ENCODE peak calls at places on chromosomes 13 and 19, in four cellular contexts. One of them, this sample, is unnamed.

GRCh38 chr19:57773488-57773887 is 4.0 kb downstream of the ZNF586 start:
- DNase-seq in upper lobe of left lung: no peak
- DNase-seq in heart left ventricle: no peak
- DNase-seq in CD4-positive, CD25-positive, alpha-beta regulatory T cell: no peak
- DNase-seq in this sample: no peak

GRCh38 chr19:13033244-13033643 is 38.0 kb downstream of the NFIX start:
- DNase-seq in upper lobe of left lung: no peak
- DNase-seq in heart left ventricle: peak; percentile 13
- DNase-seq in CD4-positive, CD25-positive, alpha-beta regulatory T cell: no peak
- DNase-seq in this sample: no peak

GRCh38 chr19:21148681-21149080 is 6.8 kb downstream of the ZNF431 start:
- DNase-seq in heart left ventricle: no peak
- DNase-seq in upper lobe of left lung: no peak
- DNase-seq in CD4-positive, CD25-positive, alpha-beta regulatory T cell: no peak
- DNase-seq in this sample: no peak

GRCh38 chr13:43816401-43816889 is 29.7 kb upstream of the ENOX1 start:
- DNase-seq in CD4-positive, CD25-positive, alpha-beta regulatory T cell: no peak
- DNase-seq in heart left ventricle: no peak
- DNase-seq in upper lobe of left lung: no peak
- DNase-seq in this sample: no peak

GRCh38 chr19:41606215-41606837 is 20.5 kb downstream of the CEACAM4 start:
- DNase-seq in CD4-positive, CD25-positive, alpha-beta regulatory T cell: no peak
- DNase-seq in heart left ventricle: no peak
- DNase-seq in upper lobe of left lung: no peak
- DNase-seq in this sample: no peak

GRCh38 chr19:3358919-3359849 is 7.2 kb upstream of the NFIC start:
- DNase-seq in heart left ventricle: peak; percentile 82
- DNase-seq in upper lobe of left lung: peak; percentile 57
- DNase-seq in CD4-positive, CD25-positive, alpha-beta regulatory T cell: peak; percentile 60
- DNase-seq in this sample: peak; percentile 63

GRCh38 chr19:12655546-12655945 is 11.0 kb downstream of the MAN2B1 start:
- DNase-seq in CD4-positive, CD25-positive, alpha-beta regulatory T cell: no peak
- DNase-seq in upper lobe of left lung: no peak
- DNase-seq in heart left ventricle: no peak
- DNase-seq in this sample: no peak

GRCh38 chr19:41934849-41935374 is 6.7 kb upstream of the ERFL start:
- DNase-seq in heart left ventricle: peak; percentile 71
- DNase-seq in CD4-positive, CD25-positive, alpha-beta regulatory T cell: peak; percentile 64
- DNase-seq in upper lobe of left lung: peak; percentile 66
- DNase-seq in this sample: no peak

GRCh38 chr19:2428027-2428690 is 773 bp upstream of the TIMM13 start:
- DNase-seq in upper lobe of left lung: no peak
- DNase-seq in CD4-positive, CD25-positive, alpha-beta regulatory T cell: no peak
- DNase-seq in heart left ventricle: peak; percentile 65
- DNase-seq in this sample: no peak

GRCh38 chr13:97413694-97414093 is 20.3 kb upstream of the RAP2A start:
- DNase-seq in CD4-positive, CD25-positive, alpha-beta regulatory T cell: no peak
- DNase-seq in heart left ventricle: no peak
- DNase-seq in upper lobe of left lung: no peak
- DNase-seq in this sample: no peak

GRCh38 chr13:38348890-38349289 is 761 bp upstream of the UFM1 start:
- DNase-seq in upper lobe of left lung: no peak
- DNase-seq in CD4-positive, CD25-positive, alpha-beta regulatory T cell: no peak
- DNase-seq in heart left ventricle: no peak
- DNase-seq in this sample: no peak

GRCh38 chr19:54316746-54317107 is 3.8 kb upstream of the LILRA5 start:
- DNase-seq in upper lobe of left lung: peak; percentile 78
- DNase-seq in heart left ventricle: no peak
- DNase-seq in CD4-positive, CD25-positive, alpha-beta regulatory T cell: no peak
- DNase-seq in this sample: no peak

GRCh38 chr13:80363890-80364503 is 23.1 kb upstream of the SPRY2 start:
- DNase-seq in CD4-positive, CD25-positive, alpha-beta regulatory T cell: no peak
- DNase-seq in heart left ventricle: no peak
- DNase-seq in upper lobe of left lung: no peak
- DNase-seq in this sample: no peak

GRCh38 chr13:76646946-76647345 is 239.3 kb downstream of the KCTD12 start:
- DNase-seq in heart left ventricle: no peak
- DNase-seq in CD4-positive, CD25-positive, alpha-beta regulatory T cell: no peak
- DNase-seq in upper lobe of left lung: no peak
- DNase-seq in this sample: no peak

GRCh38 chr13:75399168-75399878 is 82.6 kb downstream of the TBC1D4 start:
- DNase-seq in CD4-positive, CD25-positive, alpha-beta regulatory T cell: no peak
- DNase-seq in heart left ventricle: no peak
- DNase-seq in upper lobe of left lung: no peak
- DNase-seq in this sample: no peak

GRCh38 chr19:41870401-41870873 is 6.6 kb upstream of the CD79A start:
- DNase-seq in CD4-positive, CD25-positive, alpha-beta regulatory T cell: no peak
- DNase-seq in heart left ventricle: no peak
- DNase-seq in upper lobe of left lung: no peak
- DNase-seq in this sample: no peak

GRCh38 chr19:12749938-12750521 is 1.6 kb upstream of the BEST2 start:
- DNase-seq in heart left ventricle: no peak
- DNase-seq in upper lobe of left lung: no peak
- DNase-seq in CD4-positive, CD25-positive, alpha-beta regulatory T cell: no peak
- DNase-seq in this sample: no peak

GRCh38 chr19:14519860-14520407 is 1.7 kb upstream of the DNAJB1 start:
- DNase-seq in heart left ventricle: no peak
- DNase-seq in CD4-positive, CD25-positive, alpha-beta regulatory T cell: no peak
- DNase-seq in upper lobe of left lung: peak; percentile 48
- DNase-seq in this sample: no peak

GRCh38 chr13:102983496-102983895 is 82.7 kb downstream of the SLC10A2 start:
- DNase-seq in heart left ventricle: no peak
- DNase-seq in upper lobe of left lung: no peak
- DNase-seq in CD4-positive, CD25-positive, alpha-beta regulatory T cell: no peak
- DNase-seq in this sample: no peak

GRCh38 chr19:13127051-13127450 is 9.0 kb downstream of the NACC1 start:
- DNase-seq in CD4-positive, CD25-positive, alpha-beta regulatory T cell: no peak
- DNase-seq in heart left ventricle: no peak
- DNase-seq in upper lobe of left lung: no peak
- DNase-seq in this sample: no peak

GRCh38 chr19:14434543-14435319 is 1.6 kb downstream of the PKN1 start:
- DNase-seq in heart left ventricle: peak; percentile 77
- DNase-seq in upper lobe of left lung: peak; percentile 78
- DNase-seq in CD4-positive, CD25-positive, alpha-beta regulatory T cell: no peak
- DNase-seq in this sample: peak; percentile 81

GRCh38 chr13:99442273-99442895 is 58.9 kb upstream of the TM9SF2 start:
- DNase-seq in heart left ventricle: no peak
- DNase-seq in upper lobe of left lung: no peak
- DNase-seq in CD4-positive, CD25-positive, alpha-beta regulatory T cell: peak; percentile 53
- DNase-seq in this sample: no peak

GRCh38 chr19:48501961-48502719 is 9.5 kb downstream of the LMTK3 start:
- DNase-seq in CD4-positive, CD25-positive, alpha-beta regulatory T cell: peak; percentile 67
- DNase-seq in heart left ventricle: no peak
- DNase-seq in upper lobe of left lung: peak; percentile 97
- DNase-seq in this sample: no peak

GRCh38 chr19:8245869-8246835 is 37.0 kb downstream of the CERS4 start:
- DNase-seq in heart left ventricle: no peak
- DNase-seq in CD4-positive, CD25-positive, alpha-beta regulatory T cell: no peak
- DNase-seq in upper lobe of left lung: no peak
- DNase-seq in this sample: no peak

GRCh38 chr13:114212096-114212495 is 22.6 kb upstream of the CDC16 start:
- DNase-seq in heart left ventricle: no peak
- DNase-seq in CD4-positive, CD25-positive, alpha-beta regulatory T cell: no peak
- DNase-seq in upper lobe of left lung: no peak
- DNase-seq in this sample: no peak

GRCh38 chr13:99916366-99917103 is 55.0 kb downstream of the ZIC5 start:
- DNase-seq in CD4-positive, CD25-positive, alpha-beta regulatory T cell: no peak
- DNase-seq in heart left ventricle: no peak
- DNase-seq in upper lobe of left lung: no peak
- DNase-seq in this sample: no peak

GRCh38 chr13:24228852-24229458 is 68.4 kb downstream of the SPATA13 start:
- DNase-seq in upper lobe of left lung: no peak
- DNase-seq in heart left ventricle: no peak
- DNase-seq in CD4-positive, CD25-positive, alpha-beta regulatory T cell: no peak
- DNase-seq in this sample: no peak

GRCh38 chr13:107721436-107721835 is 493.9 kb downstream of the LIG4 start:
- DNase-seq in upper lobe of left lung: no peak
- DNase-seq in CD4-positive, CD25-positive, alpha-beta regulatory T cell: no peak
- DNase-seq in heart left ventricle: no peak
- DNase-seq in this sample: no peak

GRCh38 chr13:29081036-29081435 is 260.9 kb downstream of the MTUS2 start:
- DNase-seq in CD4-positive, CD25-positive, alpha-beta regulatory T cell: no peak
- DNase-seq in heart left ventricle: no peak
- DNase-seq in upper lobe of left lung: no peak
- DNase-seq in this sample: no peak

GRCh38 chr13:80339841-80340642 is 884 bp downstream of the SPRY2 start:
- DNase-seq in upper lobe of left lung: peak; percentile 54
- DNase-seq in heart left ventricle: peak; percentile 68
- DNase-seq in CD4-positive, CD25-positive, alpha-beta regulatory T cell: no peak
- DNase-seq in this sample: peak; percentile 76

GRCh38 chr13:110376120-110376519 is 69.0 kb downstream of the COL4A2 start:
- DNase-seq in upper lobe of left lung: no peak
- DNase-seq in CD4-positive, CD25-positive, alpha-beta regulatory T cell: no peak
- DNase-seq in heart left ventricle: no peak
- DNase-seq in this sample: no peak

GRCh38 chr13:113879506-113880360 is 15.9 kb upstream of the GAS6 start:
- DNase-seq in upper lobe of left lung: no peak
- DNase-seq in heart left ventricle: no peak
- DNase-seq in CD4-positive, CD25-positive, alpha-beta regulatory T cell: no peak
- DNase-seq in this sample: no peak

GRCh38 chr13:32225494-32225931 is 89.7 kb downstream of the ZAR1L start:
- DNase-seq in CD4-positive, CD25-positive, alpha-beta regulatory T cell: no peak
- DNase-seq in heart left ventricle: no peak
- DNase-seq in upper lobe of left lung: no peak
- DNase-seq in this sample: no peak

GRCh38 chr13:52599037-52599852 is 43.0 kb upstream of the HNRNPA1L2 start:
- DNase-seq in upper lobe of left lung: no peak
- DNase-seq in CD4-positive, CD25-positive, alpha-beta regulatory T cell: no peak
- DNase-seq in heart left ventricle: no peak
- DNase-seq in this sample: no peak

GRCh38 chr19:13053761-13054604 is 48.7 kb downstream of the LYL1 start:
- DNase-seq in heart left ventricle: peak; percentile 96
- DNase-seq in CD4-positive, CD25-positive, alpha-beta regulatory T cell: no peak
- DNase-seq in upper lobe of left lung: peak; percentile 88
- DNase-seq in this sample: peak; percentile 78

GRCh38 chr13:65966991-65967451 is 1263.1 kb downstream of the PCDH9 start:
- DNase-seq in CD4-positive, CD25-positive, alpha-beta regulatory T cell: no peak
- DNase-seq in upper lobe of left lung: no peak
- DNase-seq in heart left ventricle: no peak
- DNase-seq in this sample: no peak

GRCh38 chr13:106295971-106296370 is 239.5 kb downstream of the EFNB2 start:
- DNase-seq in upper lobe of left lung: no peak
- DNase-seq in CD4-positive, CD25-positive, alpha-beta regulatory T cell: no peak
- DNase-seq in heart left ventricle: no peak
- DNase-seq in this sample: no peak

GRCh38 chr13:107329991-107330390 is 762.1 kb upstream of the ARGLU1 start:
- DNase-seq in heart left ventricle: no peak
- DNase-seq in upper lobe of left lung: no peak
- DNase-seq in CD4-positive, CD25-positive, alpha-beta regulatory T cell: no peak
- DNase-seq in this sample: no peak

GRCh38 chr19:682678-683320 is 6.6 kb downstream of the FSTL3 start:
- DNase-seq in CD4-positive, CD25-positive, alpha-beta regulatory T cell: no peak
- DNase-seq in heart left ventricle: no peak
- DNase-seq in upper lobe of left lung: no peak
- DNase-seq in this sample: peak; percentile 21
- H3K27me3 ChIP-seq in CD4-positive, CD25-positive, alpha-beta regulatory T cell: no peaks in the 10 kb centered on the region
- H3K27me3 ChIP-seq in heart left ventricle: no peaks in the 10 kb centered on the region
- H3K27me3 ChIP-seq in upper lobe of left lung: no peaks in the 10 kb centered on the region
- H3K27me3 ChIP-seq in this sample: no peaks in the 10 kb centered on the region

DNA sequence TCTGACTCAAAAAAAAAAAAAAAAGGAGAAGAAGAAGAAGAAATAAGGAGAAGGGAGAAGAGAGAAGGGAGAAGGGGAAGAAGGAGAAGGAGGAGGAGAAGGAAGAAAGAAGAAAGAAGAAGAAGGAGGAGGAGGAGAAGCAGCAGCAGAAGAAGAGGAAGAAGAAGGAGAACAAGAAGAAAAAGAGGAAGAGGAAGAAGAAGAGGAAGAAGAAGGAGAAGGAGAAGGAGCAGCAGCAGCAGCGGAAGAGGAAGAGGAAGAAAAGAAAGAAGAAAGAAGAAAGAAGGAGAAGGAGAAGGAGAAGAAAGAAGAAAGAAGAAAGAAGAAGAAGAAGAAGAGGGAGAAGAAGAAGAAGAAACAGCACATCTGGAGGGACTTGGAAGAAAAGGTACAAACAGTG is 4.1 kb upstream of the CNN1 start:
- DNase-seq in CD4-positive, CD25-positive, alpha-beta regulatory T cell: no peak
- DNase-seq in upper lobe of left lung: no peak
- DNase-seq in heart left ventricle: no peak
- DNase-seq in this sample: no peak
- H3K27ac ChIP-seq in CD4-positive, CD25-positive, alpha-beta regulatory T cell: no peak overlapping the region
- H3K27ac ChIP-seq in upper lobe of left lung: peak overlapping the region; percentile 84
- H3K27ac ChIP-seq in heart left ventricle: peak overlapping the region; percentile 86
- H3K27ac ChIP-seq in this sample: peak overlapping the region; percentile 98

GRCh38 chr19:18791315-18791678 is 192 bp upstream of the COMP start:
- DNase-seq in upper lobe of left lung: no peak
- DNase-seq in heart left ventricle: no peak
- DNase-seq in CD4-positive, CD25-positive, alpha-beta regulatory T cell: no peak
- DNase-seq in this sample: no peak

GRCh38 chr19:18790566-18791314 is at the start of gene COMP:
- DNase-seq in upper lobe of left lung: no peak
- DNase-seq in heart left ventricle: no peak
- DNase-seq in CD4-positive, CD25-positive, alpha-beta regulatory T cell: no peak
- DNase-seq in this sample: no peak

GRCh38 chr19:18789422-18789832 is 1.7 kb downstream of the COMP start:
- DNase-seq in CD4-positive, CD25-positive, alpha-beta regulatory T cell: no peak
- DNase-seq in upper lobe of left lung: no peak
- DNase-seq in heart left ventricle: no peak
- DNase-seq in this sample: no peak

GRCh38 chr19:18789883-18790565 is 1.1 kb downstream of the COMP start:
- DNase-seq in upper lobe of left lung: no peak
- DNase-seq in heart left ventricle: no peak
- DNase-seq in CD4-positive, CD25-positive, alpha-beta regulatory T cell: no peak
- DNase-seq in this sample: peak; percentile 88

DNA sequence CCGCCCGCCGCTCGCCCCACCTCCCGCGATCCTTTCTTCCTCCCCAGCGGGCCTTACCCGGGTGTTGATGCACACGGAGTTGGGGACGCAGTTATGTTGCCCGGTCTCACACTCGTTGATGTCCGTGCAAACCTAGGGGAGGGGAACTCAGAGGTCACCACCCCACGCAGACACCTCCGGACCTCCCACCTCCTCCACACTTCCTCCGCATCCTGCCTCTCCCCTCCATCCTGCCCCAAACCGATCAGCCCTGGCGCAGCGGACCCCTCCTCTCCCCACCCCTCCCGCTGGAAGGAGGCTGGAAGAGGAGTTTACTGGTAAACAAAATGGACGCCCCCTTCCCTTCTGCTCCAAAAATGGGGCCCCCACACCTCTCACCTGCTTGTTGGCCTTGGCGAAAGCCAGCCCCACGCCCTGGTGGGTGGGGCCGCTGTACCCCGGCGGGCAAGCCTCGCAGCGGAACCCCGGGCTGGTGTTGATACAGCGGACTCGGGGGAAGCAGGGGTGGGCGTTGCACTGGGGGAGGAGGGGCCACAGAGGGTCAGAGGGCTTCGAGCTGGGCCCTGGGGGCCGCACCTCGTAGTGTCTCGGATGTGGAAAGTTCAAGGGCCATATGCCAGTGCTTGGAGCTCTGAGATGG is 2.2 kb downstream of the COMP start:
- DNase-seq in heart left ventricle: no peak
- DNase-seq in upper lobe of left lung: no peak
- DNase-seq in CD4-positive, CD25-positive, alpha-beta regulatory T cell: no peak
- DNase-seq in this sample: no peak
- H3K27me3 ChIP-seq in heart left ventricle: peaks cover 51% of the 10 kb centered on the region
- H3K27me3 ChIP-seq in upper lobe of left lung: peaks cover 2% of the 10 kb centered on the region
- H3K27me3 ChIP-seq in CD4-positive, CD25-positive, alpha-beta regulatory T cell: peaks cover 9% of the 10 kb centered on the region
- H3K27me3 ChIP-seq in this sample: peaks cover 88% of the 10 kb centered on the region

GRCh38 chr13:22915442-22916082 is 265.2 kb upstream of the SGCG start:
- DNase-seq in upper lobe of left lung: peak; percentile 46
- DNase-seq in heart left ventricle: peak; percentile 43
- DNase-seq in CD4-positive, CD25-positive, alpha-beta regulatory T cell: no peak
- DNase-seq in this sample: peak; percentile 38
- H3K27ac ChIP-seq in upper lobe of left lung: no peak overlapping the region
- H3K27ac ChIP-seq in heart left ventricle: no peak overlapping the region
- H3K27ac ChIP-seq in CD4-positive, CD25-positive, alpha-beta regulatory T cell: no peak overlapping the region
- H3K27ac ChIP-seq in this sample: no peak overlapping the region

This sample was measured in tibial artery.